ENCODE peak calls at places on chromosomes 11 and 22, in nine cellular contexts. One of them, this sample, is unnamed.

GRCh38 chr11:25535462-25535861 is 796.5 kb upstream of the ANO3 start:
- DNase-seq in transverse colon: no peak
- DNase-seq in anterior cingulate cortex: no peak
- DNase-seq in astrocyte of the hippocampus: no peak
- DNase-seq in stromal cell of bone marrow: peak
- DNase-seq in activated CD4-positive, alpha-beta T cell treated with anti-CD3 and anti-CD28 coated beads for 48 hours: no peak
- DNase-seq in MM.1S: no peak
- DNase-seq in uterus: peak
- DNase-seq in spleen: no peak
- DNase-seq in this sample: no peak

GRCh38 chr22:45413013-45413367 is 409 bp downstream of the SMC1B start:
- DNase-seq in transverse colon: no peak
- DNase-seq in anterior cingulate cortex: no peak
- DNase-seq in astrocyte of the hippocampus: no peak
- DNase-seq in stromal cell of bone marrow: no peak
- DNase-seq in activated CD4-positive, alpha-beta T cell treated with anti-CD3 and anti-CD28 coated beads for 48 hours: no peak
- DNase-seq in MM.1S: no peak
- DNase-seq in uterus: no peak
- DNase-seq in spleen: no peak
- DNase-seq in this sample: no peak

GRCh38 chr11:46554205-46555162 is 39.3 kb downstream of the AMBRA1 start:
- DNase-seq in transverse colon: no peak
- DNase-seq in anterior cingulate cortex: no peak
- DNase-seq in astrocyte of the hippocampus: peak
- DNase-seq in stromal cell of bone marrow: peak
- DNase-seq in activated CD4-positive, alpha-beta T cell treated with anti-CD3 and anti-CD28 coated beads for 48 hours: no peak
- DNase-seq in MM.1S: no peak
- DNase-seq in uterus: peak
- DNase-seq in spleen: no peak
- DNase-seq in this sample: no peak

GRCh38 chr11:79026803-79027445 is 413.9 kb downstream of the TENM4 start:
- DNase-seq in transverse colon: no peak
- DNase-seq in anterior cingulate cortex: no peak
- DNase-seq in astrocyte of the hippocampus: peak
- DNase-seq in stromal cell of bone marrow: peak
- DNase-seq in activated CD4-positive, alpha-beta T cell treated with anti-CD3 and anti-CD28 coated beads for 48 hours: no peak
- DNase-seq in MM.1S: peak
- DNase-seq in uterus: no peak
- DNase-seq in spleen: no peak
- DNase-seq in this sample: no peak

GRCh38 chr22:37100589-37101127 is 8.9 kb downstream of the TMPRSS6 start:
- DNase-seq in transverse colon: peak
- DNase-seq in anterior cingulate cortex: no peak
- DNase-seq in astrocyte of the hippocampus: no peak
- DNase-seq in stromal cell of bone marrow: no peak
- DNase-seq in activated CD4-positive, alpha-beta T cell treated with anti-CD3 and anti-CD28 coated beads for 48 hours: peak
- DNase-seq in MM.1S: no peak
- DNase-seq in uterus: no peak
- DNase-seq in spleen: no peak
- DNase-seq in this sample: no peak

GRCh38 chr22:46966846-46967245 is 204.4 kb downstream of the TBC1D22A start:
- DNase-seq in transverse colon: no peak
- DNase-seq in anterior cingulate cortex: no peak
- DNase-seq in astrocyte of the hippocampus: no peak
- DNase-seq in stromal cell of bone marrow: no peak
- DNase-seq in activated CD4-positive, alpha-beta T cell treated with anti-CD3 and anti-CD28 coated beads for 48 hours: no peak
- DNase-seq in MM.1S: no peak
- DNase-seq in uterus: no peak
- DNase-seq in spleen: no peak
- DNase-seq in this sample: no peak

GRCh38 chr11:65578667-65579066 is 2.8 kb downstream of the EHBP1L1 start:
- DNase-seq in transverse colon: peak
- DNase-seq in anterior cingulate cortex: no peak
- DNase-seq in astrocyte of the hippocampus: no peak
- DNase-seq in stromal cell of bone marrow: no peak
- DNase-seq in activated CD4-positive, alpha-beta T cell treated with anti-CD3 and anti-CD28 coated beads for 48 hours: no peak
- DNase-seq in MM.1S: no peak
- DNase-seq in uterus: no peak
- DNase-seq in spleen: no peak
- DNase-seq in this sample: no peak

GRCh38 chr11:32574446-32574845 is 9.2 kb upstream of the EIF3M start:
- DNase-seq in transverse colon: no peak
- DNase-seq in anterior cingulate cortex: no peak
- DNase-seq in astrocyte of the hippocampus: no peak
- DNase-seq in stromal cell of bone marrow: no peak
- DNase-seq in activated CD4-positive, alpha-beta T cell treated with anti-CD3 and anti-CD28 coated beads for 48 hours: no peak
- DNase-seq in MM.1S: no peak
- DNase-seq in uterus: no peak
- DNase-seq in spleen: no peak
- DNase-seq in this sample: no peak

GRCh38 chr11:131837562-131837961 is 467.1 kb downstream of the NTM start:
- DNase-seq in transverse colon: no peak
- DNase-seq in anterior cingulate cortex: no peak
- DNase-seq in astrocyte of the hippocampus: no peak
- DNase-seq in stromal cell of bone marrow: no peak
- DNase-seq in activated CD4-positive, alpha-beta T cell treated with anti-CD3 and anti-CD28 coated beads for 48 hours: no peak
- DNase-seq in MM.1S: no peak
- DNase-seq in uterus: no peak
- DNase-seq in spleen: no peak
- DNase-seq in this sample: no peak